ENCODE peak calls at places on chromosomes 4 and X, in four cellular contexts. I, H, U and W are unnamed samples.

GRCh38 chr4:6692806-6693205 is 872 bp upstream of the S100P start:
- DNase-seq in I (no peak), H (no peak), U (no peak), W (no peak)

GRCh38 chrX:55717521-55718497 is at the start of gene RRAGB:
- DNase-seq in I (peak), H (peak), U (peak), W (peak)

GRCh38 chr4:73454920-73455319 is 18.9 kb downstream of the AFP start:
- DNase-seq in I (no peak), H (no peak), U (no peak), W (no peak)

GRCh38 chr4:159055851-159056250 is 47.0 kb upstream of the RAPGEF2 start:
- DNase-seq in I (no peak), H (no peak), U (no peak), W (no peak)

GRCh38 chr4:127832585-127832984 is 48.1 kb upstream of the PLK4 start:
- DNase-seq in I (no peak), H (no peak), U (no peak), W (no peak)

GRCh38 chr4:54908744-54909143 is 216.7 kb downstream of the KDR start:
- DNase-seq in I (no peak), H (no peak), U (no peak), W (no peak)

GRCh38 chrX:25131055-25131454 is 115.3 kb upstream of the ARX start:
- DNase-seq in I (no peak), H (no peak), U (no peak), W (no peak)

GRCh38 chrX:152445926-152446325 is 5.2 kb downstream of the GABRA3 start:
- DNase-seq in I (no peak), H (no peak), U (no peak), W (no peak)

GRCh38 chr4:39648827-39649558 is 10.3 kb upstream of the SMIM14 start:
- DNase-seq in I (no peak), H (no peak), U (no peak), W (no peak)

GRCh38 chr4:42671431-42672194 is 14.7 kb upstream of the ATP8A1 start:
- DNase-seq in I (no peak), H (no peak), U (peak), W (no peak)

GRCh38 chr4:186719925-186720694 is 3.5 kb downstream of the FAT1 start:
- DNase-seq in I (no peak), H (no peak), U (no peak), W (no peak)

GRCh38 chr4:104989363-104989762 is 157.3 kb upstream of the TET2 start:
- DNase-seq in I (no peak), H (no peak), U (no peak), W (no peak)

GRCh38 chrX:12814434-12814833 is 23.2 kb downstream of the PRPS2 start:
- DNase-seq in I (no peak), H (peak), U (peak), W (no peak)

GRCh38 chrX:6005856-6006255 is 222.8 kb downstream of the NLGN4X start:
- DNase-seq in I (no peak), H (no peak), U (no peak), W (no peak)
- H3K27ac ChIP-seq in I (no peak), H (no peak), U (no peak), W (no peak)

DNA sequence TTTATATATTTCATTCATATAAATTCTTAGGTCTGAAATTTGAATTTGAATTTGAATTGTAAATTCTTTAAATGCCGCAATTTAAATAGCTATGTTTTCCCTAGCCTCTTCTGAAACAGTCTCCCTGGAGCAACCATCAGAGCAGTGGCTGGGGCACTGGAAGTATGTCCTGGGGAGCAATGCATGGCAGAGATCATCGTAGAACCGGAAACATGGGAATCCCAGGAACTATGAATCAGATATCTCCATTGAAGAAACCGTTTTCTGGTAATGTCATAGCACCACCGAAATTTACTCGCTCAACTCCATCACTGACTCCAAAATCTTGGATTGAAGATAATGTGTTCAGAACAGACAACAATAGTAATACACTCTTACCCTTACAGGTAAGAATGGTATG is 4.9 kb downstream of the CPEB2 start:
- DNase-seq in I (no peak), H (no peak), U (no peak), W (no peak)
- H3K27ac ChIP-seq in I (no peak), H (no peak), U (no peak), W (no peak)

GRCh38 chrX:113274801-113275200 is 434.2 kb upstream of the AMOT start:
- DNase-seq in I (no peak), H (no peak), U (no peak), W (no peak)

GRCh38 chrX:113274345-113274744 is 433.7 kb upstream of the AMOT start:
- DNase-seq in I (no peak), H (no peak), U (no peak), W (no peak)

DNA sequence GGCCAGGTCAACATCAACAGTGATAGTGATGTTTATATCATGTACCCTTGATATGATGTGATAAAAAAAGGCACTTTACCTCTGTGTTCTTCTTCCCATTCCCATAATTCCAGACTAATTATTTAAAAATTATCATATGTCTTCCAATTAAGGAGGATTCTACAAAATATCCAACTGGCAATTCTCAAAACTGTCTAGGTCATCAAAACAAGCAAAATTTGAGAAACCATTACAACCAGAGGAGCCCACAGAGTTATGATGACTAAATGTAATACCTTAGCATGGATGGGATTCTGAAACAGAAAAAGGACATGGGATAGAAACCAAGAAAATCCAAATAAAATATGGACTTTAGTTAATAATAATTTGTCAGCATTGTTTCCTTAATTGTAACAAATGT is 428.6 kb upstream of the AMOT start:
- DNase-seq in I (no peak), H (no peak), U (no peak), W (no peak)
- H3K27ac ChIP-seq in I (no peak), H (no peak), U (no peak), W (no peak)

GRCh38 chr4:57037982-57038604 is 59.4 kb downstream of the POLR2B start:
- DNase-seq in I (peak), H (peak), U (peak), W (peak)
- H3K27ac ChIP-seq in I (no peak), H (no peak), U (no peak), W (no peak)

DNA sequence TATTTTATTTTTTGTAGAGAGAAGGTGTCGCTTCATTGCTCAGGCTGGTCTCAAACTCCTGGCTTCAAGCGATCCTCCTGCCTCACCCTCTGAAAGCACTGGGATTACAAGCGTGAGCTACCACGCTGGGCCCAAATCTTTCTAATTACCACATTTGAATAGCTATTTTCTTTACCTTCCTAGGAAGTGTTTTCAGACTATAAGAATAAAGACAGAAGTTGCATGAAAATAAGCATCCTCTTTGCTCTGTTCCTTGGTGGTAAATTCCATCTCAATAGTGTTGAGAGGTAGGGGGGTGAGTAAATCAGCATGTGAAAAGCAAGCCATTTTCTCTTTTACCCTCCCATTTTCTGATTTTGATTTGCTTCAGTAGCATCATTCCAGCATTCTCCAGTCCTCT is 122.4 kb downstream of the LARP7 start:
- DNase-seq in I (no peak), H (no peak), U (no peak), W (no peak)
- H3K27ac ChIP-seq in I (no peak), H (no peak), U (no peak), W (no peak)

GRCh38 chrX:40109288-40110008 is 11.7 kb upstream of the BCOR start:
- DNase-seq in I (peak), H (peak), U (peak), W (no peak)
- H3K27ac ChIP-seq in I (peak), H (peak), U (peak), W (peak)

GRCh38 chr4:182188622-182189021 is 54.6 kb upstream of the TENM3 start:
- DNase-seq in I (no peak), H (no peak), U (no peak), W (no peak)

GRCh38 chr4:182189107-182189878 is 53.9 kb upstream of the TENM3 start:
- DNase-seq in I (no peak), H (peak), U (no peak), W (no peak)

GRCh38 chr4:182193261-182193660 is 49.9 kb upstream of the TENM3 start:
- DNase-seq in I (no peak), H (no peak), U (no peak), W (no peak)

GRCh38 chr4:182192511-182193181 is 50.6 kb upstream of the TENM3 start:
- DNase-seq in I (no peak), H (peak), U (no peak), W (no peak)

DNA sequence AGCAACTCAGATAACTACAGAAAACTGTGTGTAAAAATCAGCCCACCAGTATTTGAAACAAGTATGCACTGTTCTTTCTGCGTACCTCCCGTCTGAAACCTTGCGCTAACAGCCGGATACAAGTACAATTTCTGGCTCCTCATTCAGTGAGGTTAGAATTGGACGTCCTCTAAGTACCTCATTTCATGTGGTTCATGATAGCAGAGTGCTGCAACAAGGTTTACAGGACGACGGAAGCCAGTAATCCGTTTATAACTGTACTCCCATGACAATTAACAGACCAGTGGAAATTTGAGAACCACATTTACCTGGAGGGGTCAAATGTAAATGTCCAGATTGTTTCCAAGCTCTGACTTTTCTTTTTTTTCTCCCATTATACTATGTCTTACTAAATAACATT is 52.9 kb upstream of the TENM3 start:
- DNase-seq in I (no peak), H (no peak), U (no peak), W (no peak)
- H3K27ac ChIP-seq in I (no peak), H (peak), U (no peak), W (no peak)